ENCODE peak calls at places on chromosomes 7 and 10, in nine cellular contexts. One of them, this sample, is unnamed.
A peak's percentile ranks its signal among the peaks of the same experiment; 100 is the strongest.

GRCh38 chr7:2326960-2327359 is 12.7 kb upstream of the SNX8 start:
- DNase-seq in psoas muscle: no peak
- DNase-seq in GM13977: no peak
- DNase-seq in progenitor cell of endocrine pancreas: no peak
- DNase-seq in spleen: no peak
- DNase-seq in AG04450: no peak
- DNase-seq in ovary: no peak
- DNase-seq in gastrocnemius medialis: no peak
- DNase-seq in fibroblast of mammary gland: no peak
- DNase-seq in this sample: no peak

GRCh38 chr10:112229096-112229495 is 45.5 kb upstream of the GPAM start:
- DNase-seq in psoas muscle: no peak
- DNase-seq in GM13977: no peak
- DNase-seq in progenitor cell of endocrine pancreas: no peak
- DNase-seq in spleen: no peak
- DNase-seq in AG04450: no peak
- DNase-seq in ovary: no peak
- DNase-seq in gastrocnemius medialis: no peak
- DNase-seq in fibroblast of mammary gland: peak; percentile 57
- DNase-seq in this sample: no peak

GRCh38 chr7:129664029-129665012 is 52.8 kb downstream of the NRF1 start:
- DNase-seq in psoas muscle: no peak
- DNase-seq in GM13977: peak; percentile 71
- DNase-seq in progenitor cell of endocrine pancreas: no peak
- DNase-seq in spleen: no peak
- DNase-seq in AG04450: peak; percentile 57
- DNase-seq in ovary: no peak
- DNase-seq in gastrocnemius medialis: no peak
- DNase-seq in fibroblast of mammary gland: peak; percentile 82
- DNase-seq in this sample: no peak

GRCh38 chr7:27179503-27180430 is 5.3 kb downstream of the HOXA11 start:
- DNase-seq in psoas muscle: peak; percentile 90
- DNase-seq in GM13977: peak; percentile 82
- DNase-seq in progenitor cell of endocrine pancreas: peak; percentile 68
- DNase-seq in spleen: peak; percentile 89
- DNase-seq in AG04450: no peak
- DNase-seq in ovary: no peak
- DNase-seq in gastrocnemius medialis: peak; percentile 65
- DNase-seq in fibroblast of mammary gland: peak; percentile 69
- DNase-seq in this sample: no peak

GRCh38 chr7:155580367-155580766 is 34.0 kb upstream of the CNPY1 start:
- DNase-seq in psoas muscle: no peak
- DNase-seq in GM13977: no peak
- DNase-seq in progenitor cell of endocrine pancreas: no peak
- DNase-seq in spleen: no peak
- DNase-seq in AG04450: no peak
- DNase-seq in ovary: no peak
- DNase-seq in gastrocnemius medialis: no peak
- DNase-seq in fibroblast of mammary gland: no peak
- DNase-seq in this sample: no peak

GRCh38 chr10:34835908-34836558 is 20.9 kb upstream of the PARD3 start:
- DNase-seq in psoas muscle: no peak
- DNase-seq in GM13977: peak; percentile 61
- DNase-seq in progenitor cell of endocrine pancreas: no peak
- DNase-seq in spleen: no peak
- DNase-seq in AG04450: no peak
- DNase-seq in ovary: no peak
- DNase-seq in gastrocnemius medialis: no peak
- DNase-seq in fibroblast of mammary gland: no peak
- DNase-seq in this sample: no peak

GRCh38 chr7:87380905-87381304 is 35.4 kb downstream of the CROT start:
- DNase-seq in psoas muscle: no peak
- DNase-seq in GM13977: no peak
- DNase-seq in progenitor cell of endocrine pancreas: no peak
- DNase-seq in spleen: no peak
- DNase-seq in AG04450: no peak
- DNase-seq in ovary: no peak
- DNase-seq in gastrocnemius medialis: no peak
- DNase-seq in fibroblast of mammary gland: no peak
- DNase-seq in this sample: no peak

GRCh38 chr10:29746080-29746797 is 111.5 kb upstream of the SVIL start:
- DNase-seq in psoas muscle: no peak
- DNase-seq in GM13977: no peak
- DNase-seq in progenitor cell of endocrine pancreas: no peak
- DNase-seq in spleen: no peak
- DNase-seq in AG04450: no peak
- DNase-seq in ovary: no peak
- DNase-seq in gastrocnemius medialis: no peak
- DNase-seq in fibroblast of mammary gland: peak; percentile 53
- DNase-seq in this sample: no peak

GRCh38 chr10:124067825-124068400 is 25.5 kb downstream of the CHST15 start:
- DNase-seq in psoas muscle: no peak
- DNase-seq in GM13977: no peak
- DNase-seq in progenitor cell of endocrine pancreas: no peak
- DNase-seq in spleen: no peak
- DNase-seq in AG04450: no peak
- DNase-seq in ovary: no peak
- DNase-seq in gastrocnemius medialis: no peak
- DNase-seq in fibroblast of mammary gland: no peak
- DNase-seq in this sample: no peak

GRCh38 chr7:108308276-108308675 is 148.0 kb downstream of the NRCAM start:
- DNase-seq in psoas muscle: no peak
- DNase-seq in GM13977: no peak
- DNase-seq in progenitor cell of endocrine pancreas: no peak
- DNase-seq in spleen: no peak
- DNase-seq in AG04450: no peak
- DNase-seq in ovary: no peak
- DNase-seq in gastrocnemius medialis: no peak
- DNase-seq in fibroblast of mammary gland: peak; percentile 70
- DNase-seq in this sample: no peak

GRCh38 chr7:80791509-80791929 is 127.3 kb downstream of the SEMA3C start:
- DNase-seq in psoas muscle: no peak
- DNase-seq in GM13977: no peak
- DNase-seq in progenitor cell of endocrine pancreas: no peak
- DNase-seq in spleen: no peak
- DNase-seq in AG04450: no peak
- DNase-seq in ovary: no peak
- DNase-seq in gastrocnemius medialis: no peak
- DNase-seq in fibroblast of mammary gland: no peak
- DNase-seq in this sample: no peak

GRCh38 chr10:80468806-80469421 is 14.8 kb downstream of the TSPAN14 start:
- DNase-seq in psoas muscle: no peak
- DNase-seq in GM13977: no peak
- DNase-seq in progenitor cell of endocrine pancreas: no peak
- DNase-seq in spleen: no peak
- DNase-seq in AG04450: no peak
- DNase-seq in ovary: no peak
- DNase-seq in gastrocnemius medialis: no peak
- DNase-seq in fibroblast of mammary gland: no peak
- DNase-seq in this sample: no peak

DNA sequence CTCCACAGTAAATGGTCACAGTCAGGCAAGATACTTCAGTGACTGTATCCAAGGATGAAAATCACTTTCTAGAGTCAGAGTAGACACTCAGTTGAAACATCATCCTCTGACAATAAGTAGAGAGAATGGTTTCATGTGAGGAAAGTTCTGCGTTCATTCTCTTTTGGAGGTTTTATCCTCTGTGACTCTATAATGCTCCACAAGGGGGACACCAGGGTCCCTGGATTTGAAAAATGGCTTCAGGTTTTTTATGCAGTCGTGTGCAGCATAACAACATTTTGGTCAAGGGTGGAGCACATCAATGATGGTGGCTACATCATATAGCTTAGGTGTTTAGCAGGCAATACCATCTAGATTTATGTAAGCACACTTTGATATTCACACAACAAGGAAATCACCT is 40.4 kb downstream of the TMEM168 start:
- DNase-seq in psoas muscle: no peak
- DNase-seq in GM13977: no peak
- DNase-seq in progenitor cell of endocrine pancreas: no peak
- DNase-seq in spleen: no peak
- DNase-seq in AG04450: no peak
- DNase-seq in ovary: no peak
- DNase-seq in gastrocnemius medialis: no peak
- DNase-seq in fibroblast of mammary gland: no peak
- DNase-seq in this sample: no peak
- TF ChIP-seq CTCF in psoas muscle: no peak
- TF ChIP-seq CTCF in GM13977: peak; percentile 1
- TF ChIP-seq CTCF in progenitor cell of endocrine pancreas: peak; percentile 27
- TF ChIP-seq CTCF in spleen: no peak
- TF ChIP-seq CTCF in AG04450: peak; percentile 4
- TF ChIP-seq CTCF in ovary: no peak
- TF ChIP-seq CTCF in gastrocnemius medialis: no peak
- TF ChIP-seq CTCF in fibroblast of mammary gland: no peak
- TF ChIP-seq CTCF in this sample: no peak

DNA sequence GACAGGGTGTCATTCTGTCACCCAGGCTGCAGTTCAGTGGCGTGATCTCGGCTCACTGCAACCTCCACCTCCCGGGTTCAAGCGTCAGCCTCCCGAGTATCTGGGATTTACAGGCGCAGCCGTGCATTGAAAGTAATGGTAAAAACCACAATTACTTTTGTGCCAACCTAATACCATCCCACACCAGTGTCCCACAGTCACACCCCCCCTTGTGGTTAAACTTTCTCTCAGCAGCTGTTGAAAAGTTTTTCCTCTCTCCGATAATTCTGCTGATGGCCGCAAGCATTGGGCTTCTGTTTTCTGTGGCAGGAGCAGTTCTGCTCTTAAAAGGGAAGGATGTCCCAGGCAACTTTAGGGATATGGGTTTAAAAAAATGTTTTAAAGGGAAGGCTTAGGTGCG is 6.6 kb upstream of the LAT2 start:
- DNase-seq in psoas muscle: no peak
- DNase-seq in GM13977: no peak
- DNase-seq in progenitor cell of endocrine pancreas: no peak
- DNase-seq in spleen: peak; percentile 44
- DNase-seq in AG04450: no peak
- DNase-seq in ovary: peak; percentile 18
- DNase-seq in gastrocnemius medialis: no peak
- DNase-seq in fibroblast of mammary gland: peak; percentile 54
- DNase-seq in this sample: no peak
- TF ChIP-seq CTCF in psoas muscle: peak; percentile 26
- TF ChIP-seq CTCF in GM13977: peak; percentile 52
- TF ChIP-seq CTCF in progenitor cell of endocrine pancreas: peak; percentile 59
- TF ChIP-seq CTCF in spleen: no peak
- TF ChIP-seq CTCF in AG04450: peak; percentile 71
- TF ChIP-seq CTCF in ovary: no peak
- TF ChIP-seq CTCF in gastrocnemius medialis: no peak
- TF ChIP-seq CTCF in fibroblast of mammary gland: peak; percentile 61
- TF ChIP-seq CTCF in this sample: peak; percentile 61

DNA sequence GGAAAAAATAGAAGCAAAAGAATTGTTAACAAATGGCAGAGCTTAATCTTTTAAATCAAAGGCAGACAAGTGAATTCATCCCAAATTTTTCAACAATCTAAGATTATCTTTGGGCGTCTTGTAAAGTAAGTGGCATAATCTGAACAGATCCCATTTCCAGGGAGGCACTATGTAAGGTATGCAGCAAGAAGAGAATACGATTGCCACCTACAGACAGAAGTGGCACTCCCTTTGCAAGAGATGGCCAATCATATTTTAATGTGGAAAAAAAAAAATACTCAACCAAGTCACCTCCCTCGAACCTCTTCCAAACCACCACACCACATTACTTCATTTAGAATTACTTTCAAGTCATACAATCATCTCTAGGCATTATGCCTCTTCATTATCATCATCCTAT is 4.0 kb downstream of the GFRA1 start:
- DNase-seq in psoas muscle: no peak
- DNase-seq in GM13977: no peak
- DNase-seq in progenitor cell of endocrine pancreas: no peak
- DNase-seq in spleen: no peak
- DNase-seq in AG04450: no peak
- DNase-seq in ovary: no peak
- DNase-seq in gastrocnemius medialis: no peak
- DNase-seq in fibroblast of mammary gland: no peak
- DNase-seq in this sample: no peak
- TF ChIP-seq CTCF in psoas muscle: no peak
- TF ChIP-seq CTCF in GM13977: no peak
- TF ChIP-seq CTCF in progenitor cell of endocrine pancreas: no peak
- TF ChIP-seq CTCF in spleen: no peak
- TF ChIP-seq CTCF in AG04450: no peak
- TF ChIP-seq CTCF in ovary: no peak
- TF ChIP-seq CTCF in gastrocnemius medialis: no peak
- TF ChIP-seq CTCF in fibroblast of mammary gland: no peak
- TF ChIP-seq CTCF in this sample: no peak

GRCh38 chr10:119162693-119163092 is 2.8 kb downstream of the SFXN4 start:
- DNase-seq in psoas muscle: no peak
- DNase-seq in GM13977: no peak
- DNase-seq in progenitor cell of endocrine pancreas: no peak
- DNase-seq in spleen: no peak
- DNase-seq in AG04450: no peak
- DNase-seq in ovary: no peak
- DNase-seq in gastrocnemius medialis: no peak
- DNase-seq in fibroblast of mammary gland: no peak
- DNase-seq in this sample: no peak

GRCh38 chr10:119166564-119166963 is 1.1 kb upstream of the SFXN4 start:
- DNase-seq in psoas muscle: no peak
- DNase-seq in GM13977: no peak
- DNase-seq in progenitor cell of endocrine pancreas: no peak
- DNase-seq in spleen: no peak
- DNase-seq in AG04450: no peak
- DNase-seq in ovary: no peak
- DNase-seq in gastrocnemius medialis: no peak
- DNase-seq in fibroblast of mammary gland: no peak
- DNase-seq in this sample: no peak

GRCh38 chr10:119166111-119166500 is 592 bp upstream of the SFXN4 start:
- DNase-seq in psoas muscle: no peak
- DNase-seq in GM13977: no peak
- DNase-seq in progenitor cell of endocrine pancreas: no peak
- DNase-seq in spleen: no peak
- DNase-seq in AG04450: no peak
- DNase-seq in ovary: no peak
- DNase-seq in gastrocnemius medialis: no peak
- DNase-seq in fibroblast of mammary gland: no peak
- DNase-seq in this sample: no peak

GRCh38 chr10:119167041-119167440 is 1.5 kb upstream of the SFXN4 start:
- DNase-seq in psoas muscle: no peak
- DNase-seq in GM13977: no peak
- DNase-seq in progenitor cell of endocrine pancreas: no peak
- DNase-seq in spleen: no peak
- DNase-seq in AG04450: no peak
- DNase-seq in ovary: no peak
- DNase-seq in gastrocnemius medialis: no peak
- DNase-seq in fibroblast of mammary gland: no peak
- DNase-seq in this sample: no peak

GRCh38 chr10:119165171-119166110 is at the start of gene SFXN4:
- DNase-seq in psoas muscle: peak; percentile 92
- DNase-seq in GM13977: peak; percentile 90
- DNase-seq in progenitor cell of endocrine pancreas: peak; percentile 62
- DNase-seq in spleen: peak; percentile 96
- DNase-seq in AG04450: no peak
- DNase-seq in ovary: peak; percentile 79
- DNase-seq in gastrocnemius medialis: peak; percentile 66
- DNase-seq in fibroblast of mammary gland: peak; percentile 31
- DNase-seq in this sample: peak; percentile 78
- TF ChIP-seq CTCF in psoas muscle: no peak
- TF ChIP-seq CTCF in GM13977: no peak
- TF ChIP-seq CTCF in progenitor cell of endocrine pancreas: no peak
- TF ChIP-seq CTCF in spleen: no peak
- TF ChIP-seq CTCF in AG04450: no peak
- TF ChIP-seq CTCF in ovary: no peak
- TF ChIP-seq CTCF in gastrocnemius medialis: peak; percentile 25
- TF ChIP-seq CTCF in fibroblast of mammary gland: no peak
- TF ChIP-seq CTCF in this sample: peak; percentile 13

GRCh38 chr7:151570366-151570915 is 50.7 kb upstream of the RHEB start:
- DNase-seq in psoas muscle: no peak
- DNase-seq in GM13977: no peak
- DNase-seq in progenitor cell of endocrine pancreas: no peak
- DNase-seq in spleen: no peak
- DNase-seq in AG04450: no peak
- DNase-seq in ovary: no peak
- DNase-seq in gastrocnemius medialis: no peak
- DNase-seq in fibroblast of mammary gland: peak; percentile 58
- DNase-seq in this sample: no peak
- TF ChIP-seq CTCF in psoas muscle: peak; percentile 44
- TF ChIP-seq CTCF in GM13977: peak; percentile 29
- TF ChIP-seq CTCF in progenitor cell of endocrine pancreas: peak; percentile 36
- TF ChIP-seq CTCF in spleen: no peak
- TF ChIP-seq CTCF in AG04450: peak; percentile 65
- TF ChIP-seq CTCF in ovary: no peak
- TF ChIP-seq CTCF in gastrocnemius medialis: peak; percentile 51
- TF ChIP-seq CTCF in fibroblast of mammary gland: peak; percentile 70
- TF ChIP-seq CTCF in this sample: peak; percentile 42

This sample was measured in Peyer's patch.